ENCODE peak calls at places on chromosome 2, in seven cellular contexts. L is mesenteric fat pad; E is WTC11; C is activated T-helper 1 cell treated with anti-CD3 and anti-CD28 coated beads, Interleukin-2, amount 50 U/mL, for 16 hours; B is naive B cell; M is thoracic aorta; Z is heart left ventricle. R is an unnamed sample.
A peak's percentile ranks its signal among the peaks of the same experiment; 100 is the strongest.

GRCh38 chr2:9949239-9949991 is 2.1 kb upstream of the GRHL1 start:
- DNase-seq in Z (no peak), M (no peak), B (no peak), C (no peak), E (no peak), L (no peak), R (no peak)

GRCh38 chr2:142472382-142472781 is 341.6 kb upstream of the LRP1B start:
- DNase-seq in C (no peak), M (no peak), B (no peak), L (no peak), E (no peak), Z (no peak), R (no peak)

GRCh38 chr2:226611196-226611943 is 188.2 kb downstream of the IRS1 start:
- DNase-seq in L (no peak), Z (no peak), B (no peak), C (no peak), M (no peak), E (no peak), R (no peak)

GRCh38 chr2:240840435-240841060 is 20.5 kb upstream of the KIF1A start:
- DNase-seq in M (no peak), C (no peak), L (no peak), Z (no peak), E (peak; percentile 68), B (no peak), R (peak; percentile 27)

GRCh38 chr2:144376475-144376874 is 143.4 kb downstream of the ZEB2 start:
- DNase-seq in M (no peak), Z (no peak), E (no peak), L (no peak), C (no peak), B (no peak), R (no peak)

GRCh38 chr2:43018179-43019024 is 208.0 kb downstream of the ZFP36L2 start:
- DNase-seq in M (no peak), L (no peak), E (no peak), B (no peak), Z (peak; percentile 88), C (no peak), R (no peak)

GRCh38 chr2:146989726-146990125 is 855.1 kb upstream of the ACVR2A start:
- DNase-seq in L (no peak), E (no peak), M (no peak), Z (no peak), B (no peak), C (no peak), R (no peak)

GRCh38 chr2:241540766-241541561 is 17.6 kb upstream of the BOK start:
- DNase-seq in Z (peak; percentile 75), L (no peak), M (no peak), E (peak; percentile 93), C (peak; percentile 12), B (peak; percentile 47), R (peak; percentile 57)

GRCh38 chr2:241379481-241380480 is 23.7 kb downstream of the FARP2 start:
- DNase-seq in C (no peak), L (no peak), B (no peak), E (no peak), M (no peak), Z (no peak), R (no peak)

GRCh38 chr2:120140866-120141265 is 82.3 kb downstream of the TMEM185B start:
- DNase-seq in B (no peak), Z (no peak), M (no peak), L (no peak), E (no peak), C (no peak), R (no peak)

GRCh38 chr2:64404743-64405142 is 49.2 kb upstream of the LGALSL start:
- DNase-seq in E (peak; percentile 72), L (no peak), C (no peak), Z (no peak), M (no peak), B (no peak), R (no peak)

GRCh38 chr2:15608392-15608761 is 16.7 kb downstream of the DDX1 start:
- DNase-seq in B (no peak), Z (no peak), C (no peak), M (no peak), L (no peak), E (no peak), R (no peak)

GRCh38 chr2:42722328-42723190 is 41.4 kb downstream of the OXER1 start:
- DNase-seq in E (no peak), Z (no peak), M (peak; percentile 41), B (no peak), L (no peak), C (no peak), R (peak; percentile 47)

GRCh38 chr2:100924122-100924519 is 78.0 kb upstream of the RPL31 start:
- DNase-seq in E (no peak), M (no peak), L (no peak), C (no peak), Z (no peak), B (no peak), R (no peak)

GRCh38 chr2:146997488-146997887 is 847.3 kb upstream of the ACVR2A start:
- DNase-seq in E (no peak), Z (no peak), M (no peak), L (no peak), C (no peak), B (no peak), R (no peak)

GRCh38 chr2:128260239-128261138 is 58.2 kb downstream of the HS6ST1 start:
- DNase-seq in C (no peak), L (peak; percentile 89), E (peak; percentile 74), M (peak; percentile 21), B (no peak), Z (no peak), R (no peak)

GRCh38 chr2:241609859-241610793 is 26.8 kb downstream of the THAP4 start:
- DNase-seq in L (peak; percentile 95), M (peak; percentile 46), B (peak; percentile 94), E (peak; percentile 97), C (peak; percentile 74), Z (peak; percentile 92), R (peak; percentile 88)

GRCh38 chr2:67510745-67511144 is 113.6 kb downstream of the ETAA1 start:
- DNase-seq in M (no peak), B (no peak), E (no peak), L (no peak), Z (no peak), C (no peak), R (no peak)

GRCh38 chr2:172743143-172743542 is 7.5 kb downstream of the RAPGEF4 start:
- DNase-seq in B (no peak), E (no peak), L (no peak), Z (no peak), C (no peak), M (no peak), R (no peak)

GRCh38 chr2:45006041-45006941 is 3.0 kb downstream of the SIX2 start:
- DNase-seq in Z (no peak), C (no peak), L (no peak), B (no peak), E (no peak), M (no peak), R (no peak)

GRCh38 chr2:199439094-199439493 is 18.6 kb downstream of the SATB2 start:
- DNase-seq in B (no peak), C (no peak), Z (no peak), L (no peak), E (no peak), M (no peak), R (no peak)

GRCh38 chr2:21175895-21176646 is 52.3 kb downstream of the TDRD15 start:
- DNase-seq in B (no peak), M (no peak), L (no peak), Z (no peak), C (no peak), E (no peak), R (peak; percentile 16)

GRCh38 chr2:32009479-32010256 is 1.1 kb downstream of the MEMO1 start:
- DNase-seq in E (peak; percentile 34), L (no peak), Z (peak; percentile 76), M (no peak), B (peak; percentile 52), C (peak; percentile 9), R (peak; percentile 72)

GRCh38 chr2:45821558-45822271 is 170.2 kb downstream of the PRKCE start:
- DNase-seq in B (no peak), M (peak; percentile 51), L (no peak), Z (no peak), C (no peak), E (no peak), R (no peak)

GRCh38 chr2:142980246-142981068 is 103.0 kb downstream of the KYNU start:
- DNase-seq in B (peak; percentile 7), L (no peak), Z (no peak), C (no peak), E (no peak), M (no peak), R (peak; percentile 56)

GRCh38 chr2:227377461-227378351 is 1.4 kb downstream of the TM4SF20 start:
- DNase-seq in B (no peak), Z (no peak), C (no peak), E (no peak), M (no peak), L (no peak), R (peak; percentile 9)

GRCh38 chr2:107542314-107542740 is 284.4 kb upstream of the RGPD4 start:
- DNase-seq in C (no peak), B (no peak), L (no peak), E (peak; percentile 23), M (no peak), Z (no peak), R (no peak)

GRCh38 chr2:108575132-108575966 is 41.1 kb downstream of the LIMS1 start:
- DNase-seq in E (no peak), M (no peak), B (no peak), L (no peak), Z (no peak), C (no peak), R (peak; percentile 39)